ENCODE peak calls at places on chromosomes 6 and 20, in seven cellular contexts. S, V, E, C, H, F and Q are unnamed samples.

GRCh38 chr6:16787128-16787685 is 25.9 kb upstream of the ATXN1 start:
- DNase-seq in S (no peak), V (no peak), E (no peak), C (no peak), H (no peak), F (no peak), Q (peak; percentile 39)

GRCh38 chr6:87330961-87331360 is 1.9 kb upstream of the GJB7 start:
- DNase-seq in S (no peak), V (no peak), E (no peak), C (no peak), H (no peak), F (no peak), Q (no peak)

GRCh38 chr6:35919085-35919826 is 1.6 kb downstream of the SRPK1 start:
- DNase-seq in S (no peak), V (no peak), E (peak; percentile 32), C (no peak), H (no peak), F (no peak), Q (peak; percentile 12)

GRCh38 chr6:31180500-31180899 is 10.0 kb upstream of the POU5F1 start:
- DNase-seq in S (peak; percentile 73), V (no peak), E (peak; percentile 83), C (peak; percentile 77), H (peak; percentile 58), F (peak; percentile 73), Q (peak; percentile 76)

GRCh38 chr6:116410945-116411623 is 40.3 kb downstream of the DSE start:
- DNase-seq in S (no peak), V (no peak), E (peak; percentile 76), C (peak; percentile 39), H (no peak), F (peak; percentile 60), Q (peak; percentile 39)

GRCh38 chr6:20056350-20056992 is 155.8 kb downstream of the MBOAT1 start:
- DNase-seq in S (no peak), V (no peak), E (peak; percentile 75), C (no peak), H (no peak), F (no peak), Q (peak; percentile 58)

GRCh38 chr6:114375803-114376202 is 33.0 kb upstream of the HS3ST5 start:
- DNase-seq in S (no peak), V (no peak), E (no peak), C (no peak), H (no peak), F (no peak), Q (no peak)

GRCh38 chr20:63135411-63135810 is 80.5 kb downstream of the YTHDF1 start:
- DNase-seq in S (no peak), V (no peak), E (no peak), C (no peak), H (no peak), F (no peak), Q (no peak)

GRCh38 chr6:138923561-138923960 is 64.5 kb downstream of the REPS1 start:
- DNase-seq in S (no peak), V (no peak), E (no peak), C (no peak), H (no peak), F (no peak), Q (no peak)

GRCh38 chr20:4082406-4083102 is 67.2 kb upstream of the RNF24 start:
- DNase-seq in S (no peak), V (no peak), E (peak; percentile 93), C (peak; percentile 35), H (peak; percentile 63), F (peak; percentile 80), Q (peak; percentile 81)

GRCh38 chr6:27553123-27553904 is 80.4 kb upstream of the ZNF184 start:
- DNase-seq in S (no peak), V (no peak), E (peak; percentile 31), C (no peak), H (no peak), F (no peak), Q (peak; percentile 9)

GRCh38 chr6:27562027-27562410 is 89.1 kb upstream of the ZNF184 start:
- DNase-seq in S (no peak), V (no peak), E (no peak), C (no peak), H (no peak), F (no peak), Q (no peak)

GRCh38 chr6:27556406-27556805 is 83.5 kb upstream of the ZNF184 start:
- DNase-seq in S (no peak), V (no peak), E (no peak), C (no peak), H (no peak), F (no peak), Q (no peak)

GRCh38 chr6:27558028-27558724 is 85.3 kb upstream of the ZNF184 start:
- DNase-seq in S (no peak), V (no peak), E (no peak), C (no peak), H (no peak), F (no peak), Q (no peak)
- H3K4me3 ChIP-seq in S (no peak overlapping the region), V (no peak overlapping the region), E (no peak overlapping the region), C (no peak overlapping the region), H (no peak overlapping the region), F (no peak overlapping the region), Q (peak overlapping the region; percentile 45)

GRCh38 chr6:28769626-28770402 is 154.0 kb downstream of the TRIM27 start:
- DNase-seq in S (no peak), V (no peak), E (peak; percentile 45), C (no peak), H (no peak), F (peak; percentile 52), Q (peak; percentile 49)
- TF ChIP-seq CTCF in S (no peak), V (no peak), E (peak; percentile 17), C (no peak), H (no peak), F (no peak), Q (peak; percentile 16)

GRCh38 chr6:170082067-170082466 is 208.8 kb downstream of the DLL1 start:
- DNase-seq in S (no peak), V (no peak), E (no peak), C (peak; percentile 5), H (no peak), F (no peak), Q (no peak)

GRCh38 chr6:170080828-170081368 is 210.0 kb downstream of the DLL1 start:
- DNase-seq in S (no peak), V (no peak), E (no peak), C (peak; percentile 12), H (peak; percentile 44), F (peak; percentile 2), Q (no peak)

GRCh38 chr6:170080169-170080827 is 210.6 kb downstream of the DLL1 start:
- DNase-seq in S (no peak), V (no peak), E (no peak), C (peak; percentile 2), H (peak; percentile 25), F (peak; percentile 8), Q (no peak)

GRCh38 chr6:170082531-170083187 is 208.2 kb downstream of the DLL1 start:
- DNase-seq in S (no peak), V (no peak), E (no peak), C (peak; percentile 4), H (no peak), F (no peak), Q (no peak)

DNA sequence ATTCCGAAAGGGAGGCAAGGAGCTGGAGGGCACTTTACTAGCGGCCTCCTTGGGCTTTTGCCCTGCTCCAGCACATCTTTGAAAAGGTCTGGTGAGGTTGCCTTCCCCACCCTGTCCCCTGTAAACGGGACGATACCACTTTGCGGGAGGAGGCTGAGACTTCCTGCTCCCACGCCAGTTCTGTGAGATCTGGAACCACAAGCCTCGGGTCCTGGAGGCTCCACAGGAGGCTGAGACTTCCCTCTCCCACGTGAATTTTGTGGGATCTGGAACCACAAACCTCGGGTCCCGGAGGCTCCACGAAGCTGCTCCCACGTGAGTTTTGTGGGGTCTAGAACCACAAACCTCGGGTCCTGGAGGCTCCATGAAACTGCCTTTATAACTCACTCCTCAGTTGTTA is 209.3 kb downstream of the DLL1 start:
- DNase-seq in S (no peak), V (no peak), E (no peak), C (no peak), H (no peak), F (no peak), Q (no peak)
- H3K4me3 ChIP-seq in S (no peak overlapping the region), V (no peak overlapping the region), E (no peak overlapping the region), C (no peak overlapping the region), H (no peak overlapping the region), F (no peak overlapping the region), Q (no peak overlapping the region)

GRCh38 chr6:109782401-109783046 is 91.4 kb downstream of the FIG4 start:
- DNase-seq in S (no peak), V (no peak), E (no peak), C (no peak), H (no peak), F (no peak), Q (no peak)

GRCh38 chr6:109781001-109781400 is 89.9 kb downstream of the FIG4 start:
- DNase-seq in S (no peak), V (no peak), E (no peak), C (no peak), H (no peak), F (no peak), Q (no peak)

GRCh38 chr6:109787312-109787711 is 96.2 kb downstream of the FIG4 start:
- DNase-seq in S (no peak), V (no peak), E (no peak), C (no peak), H (no peak), F (no peak), Q (no peak)

GRCh38 chr6:109788687-109789086 is 97.6 kb downstream of the FIG4 start:
- DNase-seq in S (no peak), V (no peak), E (peak; percentile 50), C (no peak), H (no peak), F (peak; percentile 44), Q (peak; percentile 52)

DNA sequence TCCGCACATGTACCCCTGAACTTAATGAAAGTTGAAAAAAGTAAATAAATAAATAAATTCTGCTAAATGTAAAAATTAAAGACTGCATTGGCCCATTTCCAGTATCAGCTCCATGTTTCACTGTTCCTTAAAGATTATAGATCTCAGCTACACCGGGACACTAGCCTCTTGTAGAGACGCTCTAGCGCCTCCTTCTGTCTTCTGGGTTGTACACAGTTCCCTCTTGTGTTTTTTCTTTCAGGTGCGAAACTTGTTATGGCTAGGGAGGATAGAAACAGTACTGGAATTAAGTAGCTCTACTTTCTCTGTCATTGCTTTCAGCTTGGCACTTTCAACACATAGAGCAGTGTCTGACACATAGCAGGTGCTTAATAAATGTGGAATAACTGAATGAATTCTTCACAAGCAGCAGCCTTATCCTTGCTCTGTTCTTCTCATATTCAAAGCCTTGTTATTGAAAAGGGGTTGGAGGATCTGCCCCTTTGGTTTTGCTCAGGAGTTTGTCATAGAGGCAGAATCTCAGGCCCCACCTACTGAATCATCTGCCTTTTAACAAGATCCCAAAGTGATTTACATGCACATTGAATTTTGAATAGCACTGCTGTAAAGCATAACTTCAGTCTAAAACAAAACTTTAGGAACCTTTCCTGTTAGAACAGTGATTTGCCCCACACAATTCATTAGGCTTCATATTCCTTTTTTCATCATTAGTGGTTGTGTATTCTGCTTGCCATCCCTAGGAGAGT is 92.3 kb downstream of the FIG4 start:
- DNase-seq in S (no peak), V (no peak), E (peak; percentile 41), C (no peak), H (no peak), F (no peak), Q (no peak)
- TF ChIP-seq CTCF in S (no peak), V (no peak), E (peak; percentile 50), C (peak; percentile 49), H (no peak), F (peak; percentile 37), Q (peak; percentile 27)